ENCODE peak calls at places on chromosomes 7 and 10, in six cellular contexts. W, T, A, X, Q and M are unnamed samples.
A peak's percentile ranks its signal among the peaks of the same experiment; 100 is the strongest.

GRCh38 chr7:121259826-121260225 is 69.0 kb upstream of the WNT16 start:
- DNase-seq in W (no peak), T (no peak), Q (no peak), A (no peak), X (no peak), M (no peak)

GRCh38 chr10:11017575-11018425 is at the start of gene CELF2:
- DNase-seq in T (peak; percentile 86), Q (peak; percentile 88), X (peak; percentile 77), W (peak; percentile 73), A (no peak), M (no peak)

GRCh38 chr7:77752016-77752415 is 46.2 kb downstream of the TMEM60 start:
- DNase-seq in T (no peak), A (no peak), X (no peak), Q (no peak), W (no peak), M (no peak)

GRCh38 chr10:86104611-86105145 is 261.9 kb downstream of the GRID1 start:
- DNase-seq in T (no peak), A (no peak), Q (no peak), W (no peak), X (no peak), M (no peak)

GRCh38 chr10:78292250-78292986 is 258.8 kb downstream of the RPS24 start:
- DNase-seq in X (no peak), T (no peak), W (no peak), Q (no peak), A (no peak), M (no peak)

GRCh38 chr7:110386914-110387313 is 704.0 kb upstream of the LRRN3 start:
- DNase-seq in A (peak; percentile 84), X (peak; percentile 65), W (no peak), Q (no peak), T (peak; percentile 69), M (no peak)

GRCh38 chr10:106711313-106711906 is 453.1 kb downstream of the SORCS1 start:
- DNase-seq in A (peak; percentile 6), X (peak; percentile 58), W (no peak), T (peak; percentile 65), Q (peak; percentile 78), M (peak; percentile 3)

GRCh38 chr7:35596061-35596460 is 98.9 kb downstream of the HERPUD2 start:
- DNase-seq in T (no peak), X (no peak), Q (no peak), W (peak; percentile 17), A (no peak), M (no peak)

GRCh38 chr7:18235819-18236218 is 208.2 kb upstream of the PRPS1L1 start:
- DNase-seq in T (no peak), X (no peak), W (no peak), Q (no peak), A (no peak), M (no peak)

GRCh38 chr10:93999401-93999851 is 5.7 kb downstream of the PLCE1 start:
- DNase-seq in Q (no peak), A (no peak), X (no peak), T (peak; percentile 50), W (peak; percentile 53), M (no peak)

GRCh38 chr10:688621-689426 is 644 bp downstream of the DIP2C start:
- DNase-seq in X (peak; percentile 62), Q (no peak), A (no peak), T (peak; percentile 72), W (peak; percentile 19), M (no peak)

GRCh38 chr7:95737828-95738505 is 34.4 kb upstream of the DYNC1I1 start:
- DNase-seq in W (no peak), X (no peak), A (no peak), T (no peak), Q (no peak), M (no peak)

GRCh38 chr10:29392376-29393021 is 103.6 kb downstream of the LYZL1 start:
- DNase-seq in A (no peak), T (peak; percentile 74), Q (peak; percentile 37), X (peak; percentile 76), W (peak; percentile 15), M (no peak)

GRCh38 chr10:28202941-28203352 is 99.9 kb downstream of the MPP7 start:
- DNase-seq in A (no peak), T (no peak), W (peak; percentile 14), X (no peak), Q (no peak), M (no peak)

GRCh38 chr10:28201666-28202400 is 101.0 kb downstream of the MPP7 start:
- DNase-seq in T (no peak), A (no peak), W (no peak), X (no peak), Q (no peak), M (no peak)

DNA sequence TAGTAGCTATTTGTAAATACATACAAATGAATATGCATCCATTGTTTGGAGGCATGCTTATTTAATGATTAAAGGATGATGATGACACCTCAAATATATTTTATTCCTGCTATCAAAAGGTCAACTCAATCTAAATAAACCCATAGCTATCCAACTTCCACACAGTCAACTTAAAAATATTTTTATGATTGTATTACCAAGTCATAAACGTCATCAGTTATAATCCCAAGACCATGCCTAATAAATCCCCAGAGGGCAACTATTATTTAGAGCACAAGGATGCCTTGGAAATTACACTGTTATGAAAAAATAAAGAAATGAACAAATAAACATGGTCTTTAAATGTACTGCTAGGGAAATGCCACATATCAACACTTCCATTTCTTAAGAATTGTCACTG is 102.1 kb downstream of the MPP7 start:
- DNase-seq in X (no peak), A (no peak), Q (no peak), W (no peak), T (no peak), M (no peak)
- H3K4me3 ChIP-seq in X (no peak overlapping the region), A (no peak overlapping the region), Q (no peak overlapping the region), W (no peak overlapping the region), T (no peak overlapping the region), M (no peak overlapping the region)

GRCh38 chr10:31464552-31464951 is 145.5 kb downstream of the ZEB1 start:
- DNase-seq in Q (no peak), W (no peak), A (no peak), X (no peak), T (no peak), M (no peak)

GRCh38 chr10:31468536-31468859 is 149.5 kb downstream of the ZEB1 start:
- DNase-seq in W (no peak), T (no peak), Q (no peak), A (no peak), X (no peak), M (no peak)

GRCh38 chr10:31466313-31466712 is 147.3 kb downstream of the ZEB1 start:
- DNase-seq in W (no peak), T (no peak), A (no peak), X (no peak), Q (no peak), M (no peak)

DNA sequence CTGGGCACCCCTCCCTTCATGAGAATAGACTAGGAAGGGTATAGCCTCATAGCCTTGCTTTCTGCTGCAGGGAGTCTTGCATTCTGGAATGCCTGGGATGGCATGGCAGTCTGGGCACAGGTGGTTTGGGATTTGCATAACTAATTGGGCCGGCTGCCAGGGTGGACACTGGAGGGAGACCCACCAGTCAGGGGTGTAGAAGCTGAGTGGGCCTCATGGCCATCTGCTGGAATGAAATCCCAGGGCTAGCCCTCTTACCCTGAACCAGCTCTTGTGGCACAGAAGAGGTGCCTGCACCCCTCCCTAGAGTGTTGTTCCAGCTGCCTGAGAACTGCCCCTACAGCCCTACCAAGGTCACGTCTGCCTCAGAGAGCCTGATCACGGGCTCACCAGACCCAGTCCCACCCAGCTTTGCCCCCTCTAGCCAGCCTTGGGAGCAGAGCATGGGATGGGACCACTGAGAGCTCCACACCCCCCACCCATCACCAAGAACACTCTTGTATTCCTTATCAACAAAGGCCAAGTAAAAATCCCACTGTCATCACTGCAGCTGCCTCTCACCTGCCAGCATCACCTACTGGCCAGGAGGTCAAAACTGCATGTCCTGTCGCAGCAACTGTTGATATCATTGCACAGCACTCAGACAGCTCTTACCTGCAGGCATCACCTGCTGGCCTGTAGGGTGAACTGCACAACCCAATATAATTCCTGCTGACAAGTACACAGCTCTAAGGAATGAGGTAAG is 148.9 kb downstream of the ZEB1 start:
- DNase-seq in Q (peak; percentile 37), X (peak; percentile 47), T (peak; percentile 42), W (peak; percentile 9), A (peak; percentile 57), M (peak; percentile 56)
- TF ChIP-seq CTCF in Q (peak; percentile 31), X (peak; percentile 67), T (peak; percentile 37), W (peak; percentile 59), A (peak; percentile 86), M (peak; percentile 98)

DNA sequence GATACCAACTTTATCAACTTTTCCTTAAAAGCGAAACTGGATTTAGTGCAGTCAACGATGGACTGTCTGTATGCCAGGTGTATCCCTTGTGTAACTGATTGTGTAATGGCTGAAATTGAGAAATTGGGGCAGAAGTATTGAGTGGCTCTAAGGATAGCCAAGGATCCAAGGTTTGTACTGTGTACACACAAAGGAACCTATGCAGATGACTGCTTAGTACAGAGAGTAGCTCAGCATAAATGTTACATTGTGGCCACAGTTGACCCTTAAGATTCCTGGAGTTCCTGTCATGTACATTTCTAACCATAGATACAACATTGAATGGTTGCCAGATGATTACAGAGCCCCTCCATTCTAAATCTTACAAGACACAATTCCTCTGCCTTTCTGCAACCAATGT is 25.3 kb downstream of the CCDC126 start:
- DNase-seq in T (no peak), Q (no peak), A (no peak), X (peak; percentile 31), W (no peak), M (no peak)
- H3K4me3 ChIP-seq in T (no peak overlapping the region), Q (no peak overlapping the region), A (no peak overlapping the region), X (no peak overlapping the region), W (no peak overlapping the region), M (no peak overlapping the region)

DNA sequence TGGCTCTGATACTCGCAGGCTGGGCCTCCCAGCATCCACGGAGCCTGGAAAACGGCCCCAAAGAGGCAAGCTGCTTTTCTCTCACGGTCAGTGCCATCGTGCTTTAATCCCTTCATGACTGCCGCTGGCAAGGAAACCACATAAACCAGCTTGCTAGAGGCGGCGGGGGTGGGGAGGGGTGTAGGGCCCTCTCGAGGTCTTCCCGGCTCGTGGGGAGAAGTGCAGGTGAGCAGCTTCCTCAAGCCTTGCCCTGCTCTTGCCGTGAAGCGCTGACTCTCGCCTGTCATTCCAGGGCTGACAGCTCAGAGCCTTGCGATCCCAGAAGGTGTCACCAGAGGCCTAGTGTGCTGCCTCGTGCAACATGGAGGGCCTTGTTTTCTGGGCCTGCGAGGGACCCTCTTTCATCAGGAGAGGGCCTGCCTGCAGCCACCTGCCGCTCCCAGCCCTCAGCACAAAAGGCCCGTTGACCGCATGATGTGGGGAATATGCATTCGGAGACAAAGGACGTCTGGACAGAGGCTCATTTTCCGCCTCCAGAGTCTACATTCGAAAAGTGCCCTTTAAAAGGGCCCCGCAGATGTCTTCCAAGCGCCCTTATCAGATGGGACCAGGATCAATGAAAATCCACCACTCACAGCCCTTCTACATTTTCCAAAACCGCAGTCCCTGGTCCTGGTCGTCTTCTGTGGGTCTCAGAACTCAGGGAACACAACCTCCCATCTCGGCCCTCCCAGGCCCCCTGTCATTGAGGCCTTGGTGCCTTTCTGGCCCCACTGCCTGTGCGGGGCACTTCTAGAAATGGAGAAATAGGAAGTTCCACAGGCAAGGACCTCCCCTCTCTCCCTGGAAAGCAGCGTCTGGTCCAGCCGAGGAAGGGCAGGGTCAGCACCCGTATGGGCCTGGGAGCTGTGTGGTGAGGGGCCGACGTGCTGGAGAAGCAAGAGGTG is 58.7 kb downstream of the ZRANB1 start:
- DNase-seq in W (peak; percentile 18), Q (no peak), X (no peak), A (no peak), T (no peak), M (no peak)
- TF ChIP-seq CTCF in W (no peak), Q (no peak), X (no peak), A (no peak), T (peak; percentile 10), M (peak; percentile 18)

GRCh38 chr7:128869138-128869943 is 6.7 kb downstream of the ATP6V1F start:
- DNase-seq in T (peak; percentile 77), W (peak; percentile 41), Q (peak; percentile 70), A (no peak), X (peak; percentile 79), M (no peak)
- H3K4me3 ChIP-seq in T (peak overlapping the region; percentile 67), W (peak overlapping the region; percentile 47), Q (peak overlapping the region; percentile 42), A (peak overlapping the region; percentile 66), X (peak overlapping the region; percentile 57), M (peak overlapping the region; percentile 53)